ENCODE peak calls at places on chromosome 2, in eight cellular contexts. I is stomach, W is A549, P is tibial nerve, G is HepG2, V is sigmoid colon, K is transverse colon, E is upper lobe of left lung. Z is an unnamed sample.

GRCh38 chr2:136129601-136130000 is 11.7 kb upstream of the CXCR4 start:
- DNase-seq in I (no peak), W (no peak), P (no peak), G (no peak), V (no peak), K (no peak), E (no peak), Z (no peak)

GRCh38 chr2:109533823-109534222 is 79.9 kb downstream of the SEPTIN10 start:
- DNase-seq in I (peak), W (no peak), P (no peak), G (no peak), V (no peak), K (no peak), E (peak), Z (no peak)

GRCh38 chr2:23925702-23926288 is 1.1 kb downstream of the ATAD2B start:
- DNase-seq in I (peak), W (no peak), P (peak), G (peak), V (peak), K (peak), E (no peak), Z (peak)

GRCh38 chr2:107215764-107216398 is 329.9 kb upstream of the ST6GAL2 start:
- DNase-seq in I (no peak), W (no peak), P (no peak), G (no peak), V (no peak), K (no peak), E (no peak), Z (no peak)

GRCh38 chr2:141021109-141021508 is 1109.7 kb downstream of the LRP1B start:
- DNase-seq in I (no peak), W (no peak), P (no peak), G (no peak), V (no peak), K (no peak), E (no peak), Z (no peak)

GRCh38 chr2:221444106-221444505 is 128.0 kb downstream of the EPHA4 start:
- DNase-seq in I (no peak), W (no peak), P (no peak), G (no peak), V (no peak), K (peak), E (no peak), Z (no peak)

GRCh38 chr2:206079699-206080465 is 6.1 kb downstream of the INO80D start:
- DNase-seq in I (no peak), W (no peak), P (no peak), G (peak), V (no peak), K (no peak), E (no peak), Z (no peak)

GRCh38 chr2:9703085-9703641 is 72.4 kb upstream of the YWHAQ start:
- DNase-seq in I (no peak), W (peak), P (peak), G (peak), V (no peak), K (no peak), E (no peak), Z (no peak)

GRCh38 chr2:126943612-126944011 is 44.9 kb downstream of the TEX51 start:
- DNase-seq in I (no peak), W (no peak), P (no peak), G (no peak), V (no peak), K (no peak), E (no peak), Z (no peak)

DNA sequence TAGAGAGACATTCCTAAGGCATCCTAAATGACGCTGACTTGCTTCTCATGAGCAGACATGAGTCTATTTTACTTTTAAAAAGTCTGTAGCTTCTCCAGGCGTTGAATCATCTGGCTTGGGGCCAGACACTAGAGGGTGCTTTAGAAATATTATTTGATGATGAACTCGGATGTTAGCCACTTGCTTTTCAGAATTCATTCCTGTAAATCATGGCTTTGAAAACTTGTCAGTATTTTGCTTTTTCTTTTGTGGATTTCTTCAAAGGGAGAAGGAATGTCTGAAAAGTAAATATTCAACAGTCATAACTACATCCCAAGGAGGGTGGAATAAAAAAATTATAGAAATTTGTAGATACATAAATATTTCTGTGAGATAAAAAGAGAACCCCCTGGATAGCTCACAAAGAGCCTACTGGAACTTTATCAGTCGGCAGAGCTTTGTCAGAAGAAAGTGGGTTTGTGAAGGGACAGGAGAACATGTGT is 370.8 kb downstream of the OSR1 start:
- DNase-seq in I (peak), W (peak), P (peak), G (peak), V (peak), K (peak), E (no peak), Z (peak)
- TF ChIP-seq EP300 in I (no peak), W (peak), P (no peak), G (no peak), V (no peak), K (no peak), E (no peak), Z (no peak)

DNA sequence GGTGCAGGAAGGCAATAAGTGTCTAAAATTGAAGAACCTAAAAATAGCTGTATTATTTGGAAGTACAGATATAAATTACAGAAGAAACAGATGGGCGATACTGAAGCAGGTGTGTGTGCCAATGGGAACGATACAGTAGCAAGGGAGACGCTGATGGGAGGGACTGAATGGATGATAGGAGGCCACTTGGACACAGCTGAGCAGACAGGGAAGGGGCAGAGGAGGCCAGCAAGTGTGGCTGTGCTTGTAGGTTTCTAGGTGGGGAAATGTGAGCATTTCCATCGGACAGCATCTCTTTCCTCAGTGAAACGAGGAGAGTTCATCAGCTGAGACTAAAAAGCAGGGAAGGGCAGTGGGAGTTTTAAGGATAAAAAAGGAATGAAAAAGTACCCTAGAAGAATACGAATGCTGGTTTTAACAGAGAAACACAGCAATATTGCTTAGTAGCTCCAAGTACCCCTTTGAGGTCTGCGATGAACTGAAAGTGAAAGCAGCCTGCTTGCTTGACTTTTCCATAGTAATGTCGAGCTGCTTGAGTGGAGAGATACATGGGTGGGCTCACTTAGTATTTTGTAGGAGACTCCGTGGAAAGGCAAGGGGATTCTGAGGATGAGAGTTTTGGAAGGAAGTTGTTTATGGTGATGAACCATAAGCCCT is 91.7 kb upstream of the EPC2 start:
- DNase-seq in I (no peak), W (no peak), P (no peak), G (no peak), V (no peak), K (no peak), E (no peak), Z (no peak)
- H3K4me3 ChIP-seq in I (peak), W (peak), P (no peak), G (peak), V (peak), K (peak), E (peak), Z (peak)

GRCh38 chr2:191759200-191759507 is 81.2 kb downstream of the NABP1 start:
- DNase-seq in I (no peak), W (no peak), P (no peak), G (no peak), V (no peak), K (no peak), E (no peak), Z (no peak)

GRCh38 chr2:191756753-191757152 is 78.8 kb downstream of the NABP1 start:
- DNase-seq in I (no peak), W (no peak), P (no peak), G (no peak), V (no peak), K (no peak), E (no peak), Z (no peak)

GRCh38 chr2:191757256-191757655 is 79.3 kb downstream of the NABP1 start:
- DNase-seq in I (no peak), W (no peak), P (no peak), G (no peak), V (no peak), K (no peak), E (no peak), Z (no peak)

GRCh38 chr2:191759650-191760049 is 81.7 kb downstream of the NABP1 start:
- DNase-seq in I (no peak), W (no peak), P (no peak), G (no peak), V (no peak), K (no peak), E (no peak), Z (no peak)

GRCh38 chr2:191758420-191759199 is 80.7 kb downstream of the NABP1 start:
- DNase-seq in I (peak), W (peak), P (no peak), G (peak), V (no peak), K (peak), E (peak), Z (no peak)
- TF ChIP-seq EP300 in I (no peak), W (no peak), P (no peak), G (no peak), V (no peak), K (no peak), E (no peak), Z (no peak)

DNA sequence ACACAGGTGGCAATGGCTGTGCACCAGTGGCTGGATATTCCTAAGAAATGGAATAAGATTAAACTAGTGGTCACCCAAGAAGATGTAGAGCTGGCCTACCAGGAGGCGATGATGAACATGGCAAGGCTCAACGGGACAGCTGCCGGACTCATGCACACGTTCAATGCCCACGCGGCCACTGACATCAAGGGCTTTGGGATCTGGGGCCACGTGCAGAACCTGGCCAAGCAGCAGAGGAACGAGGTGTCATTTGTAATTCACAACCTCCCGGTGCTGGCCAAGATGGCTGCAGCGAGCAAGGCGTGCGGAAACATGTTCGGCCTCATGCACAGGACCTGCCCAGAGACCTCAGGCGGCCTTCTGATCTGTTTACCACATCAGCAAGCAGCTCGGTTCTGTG is 190.8 kb downstream of the FTCDNL1 start:
- DNase-seq in I (no peak), W (no peak), P (no peak), G (no peak), V (no peak), K (no peak), E (peak), Z (no peak)
- H3K4me3 ChIP-seq in I (no peak), W (no peak), P (no peak), G (no peak), V (no peak), K (no peak), E (no peak), Z (no peak)

GRCh38 chr2:14524041-14524802 is 108.3 kb upstream of the LRATD1 start:
- DNase-seq in I (no peak), W (no peak), P (no peak), G (no peak), V (no peak), K (no peak), E (no peak), Z (peak)
- TF ChIP-seq EP300 in I (no peak), W (no peak), P (no peak), G (no peak), V (no peak), K (no peak), E (no peak), Z (no peak)

Z was measured in esophagus muscularis mucosa.